ENCODE peak calls at places on chromosomes 4 and X, in seven cellular contexts. X, D, Y, J, T, K and A are unnamed samples.

GRCh38 chr4:44434247-44434646 is 14.4 kb downstream of the KCTD8 start:
- DNase-seq in Y (no peak), J (no peak), X (no peak), K (no peak), D (no peak), T (peak; percentile 62), A (no peak)

GRCh38 chr4:139099366-139099982 is 77.5 kb downstream of the ELF2 start:
- DNase-seq in Y (peak; percentile 19), D (peak; percentile 39), K (peak; percentile 86), T (peak; percentile 81), X (peak; percentile 86), J (peak; percentile 71), A (peak; percentile 68)

GRCh38 chrX:153411255-153411987 is at the start of gene ZFP92:
- DNase-seq in X (no peak), K (no peak), D (no peak), T (no peak), Y (peak; percentile 58), J (no peak), A (peak; percentile 3)

GRCh38 chr4:185186769-185187168 is 17.0 kb downstream of the CFAP97 start:
- DNase-seq in Y (no peak), T (no peak), J (no peak), K (no peak), X (no peak), D (no peak), A (no peak)

GRCh38 chr4:51999250-51999649 is 20.9 kb downstream of the LRRC66 start:
- DNase-seq in D (no peak), J (no peak), T (no peak), X (no peak), K (no peak), Y (no peak), A (no peak)

GRCh38 chr4:26806331-26806730 is 54.3 kb upstream of the STIM2 start:
- DNase-seq in T (peak; percentile 14), X (no peak), J (no peak), K (peak; percentile 29), Y (no peak), D (no peak), A (peak; percentile 51)

GRCh38 chrX:50648151-50648550 is 165.8 kb downstream of the SHROOM4 start:
- DNase-seq in Y (no peak), X (no peak), K (peak; percentile 3), J (no peak), D (no peak), T (no peak), A (peak; percentile 54)

GRCh38 chr4:139184129-139184528 is 7.1 kb upstream of the ELF2 start:
- DNase-seq in Y (no peak), T (peak; percentile 31), D (no peak), J (no peak), X (peak; percentile 80), K (peak; percentile 70), A (peak; percentile 34)

GRCh38 chrX:130091976-130092522 is 18.2 kb downstream of the ELF4 start:
- DNase-seq in K (no peak), X (no peak), T (no peak), J (peak; percentile 47), D (no peak), Y (peak; percentile 33), A (no peak)

GRCh38 chr4:173700650-173701049 is 170.6 kb upstream of the HAND2 start:
- DNase-seq in D (no peak), Y (no peak), K (no peak), J (no peak), T (no peak), X (no peak), A (no peak)

GRCh38 chr4:134337584-134337983 is 136.0 kb upstream of the PABPC4L start:
- DNase-seq in Y (no peak), J (no peak), D (no peak), K (no peak), X (no peak), T (no peak), A (no peak)

GRCh38 chr4:147863808-147864472 is 132.1 kb downstream of the ARHGAP10 start:
- DNase-seq in D (no peak), T (no peak), X (peak; percentile 34), K (peak; percentile 44), J (no peak), Y (peak; percentile 34), A (no peak)

GRCh38 chr4:99117876-99118693 is 26.0 kb downstream of the ADH4 start:
- DNase-seq in Y (no peak), K (peak; percentile 35), T (peak; percentile 51), D (no peak), X (peak; percentile 63), J (no peak), A (no peak)

GRCh38 chrX:135513140-135513535 is 7.3 kb upstream of the INTS6L start:
- DNase-seq in D (no peak), K (no peak), X (no peak), T (no peak), Y (no peak), J (no peak), A (no peak)

GRCh38 chr4:172232966-172233365 is 419.8 kb downstream of the GALNTL6 start:
- DNase-seq in X (no peak), Y (no peak), K (no peak), J (peak; percentile 57), T (no peak), D (no peak), A (no peak)

GRCh38 chr4:15262396-15262795 is 165.4 kb upstream of the C1QTNF7 start:
- DNase-seq in K (no peak), J (no peak), X (no peak), D (no peak), Y (no peak), T (peak; percentile 64), A (no peak)

GRCh38 chrX:37378830-37379229 is 29.7 kb downstream of the PRRG1 start:
- DNase-seq in D (no peak), J (no peak), Y (no peak), T (no peak), X (peak; percentile 25), K (no peak), A (no peak)

GRCh38 chr4:8200302-8200975 is 1.3 kb downstream of the SH3TC1 start:
- DNase-seq in D (peak; percentile 58), J (no peak), X (peak; percentile 69), Y (peak; percentile 78), K (peak; percentile 31), T (no peak), A (no peak)

GRCh38 chr4:71184195-71184781 is 154.5 kb upstream of the SLC4A4 start:
- DNase-seq in K (peak; percentile 75), T (peak; percentile 80), X (peak; percentile 76), Y (no peak), D (no peak), J (peak; percentile 28), A (peak; percentile 14)
- TF ChIP-seq CTCF in K (peak; percentile 66), T (peak; percentile 95), X (peak; percentile 68), Y (peak; percentile 73), D (peak; percentile 49), J (peak; percentile 74), A (peak; percentile 77)

GRCh38 chr4:95529941-95530340 is 18.8 kb downstream of the UNC5C start:
- DNase-seq in D (no peak), Y (no peak), J (no peak), X (no peak), T (no peak), K (no peak), A (no peak)

GRCh38 chr4:95532305-95532704 is 16.5 kb downstream of the UNC5C start:
- DNase-seq in J (no peak), T (no peak), D (no peak), Y (no peak), X (no peak), K (no peak), A (no peak)

GRCh38 chr4:95531141-95531540 is 17.6 kb downstream of the UNC5C start:
- DNase-seq in T (no peak), D (no peak), J (no peak), K (no peak), X (no peak), Y (no peak), A (no peak)

GRCh38 chr4:95524722-95525121 is 24.1 kb downstream of the UNC5C start:
- DNase-seq in T (no peak), Y (no peak), J (no peak), K (no peak), X (no peak), D (no peak), A (no peak)

GRCh38 chr4:95528388-95528787 is 20.4 kb downstream of the UNC5C start:
- DNase-seq in X (no peak), K (no peak), D (no peak), Y (no peak), J (no peak), T (no peak), A (no peak)
- H3K4me1 ChIP-seq in X (no peaks in the 10 kb centered on the region), K (no peaks in the 10 kb centered on the region), D (no peaks in the 10 kb centered on the region), Y (no peaks in the 10 kb centered on the region), J (no peaks in the 10 kb centered on the region), T (no peaks in the 10 kb centered on the region), A (no peaks in the 10 kb centered on the region)

GRCh38 chr4:144645621-144646522 is at the start of gene HHIP:
- DNase-seq in T (peak; percentile 22), Y (peak; percentile 28), K (peak; percentile 65), D (no peak), X (peak; percentile 65), J (peak; percentile 53), A (no peak)
- H3K27me3 ChIP-seq in T (peaks cover 38% of the 10 kb centered on the region), Y (peaks cover 75% of the 10 kb centered on the region), K (no peaks in the 10 kb centered on the region), D (peaks cover 43% of the 10 kb centered on the region), X (peaks cover 4% of the 10 kb centered on the region), J (peaks cover 42% of the 10 kb centered on the region), A (peaks cover 31% of the 10 kb centered on the region)

DNA sequence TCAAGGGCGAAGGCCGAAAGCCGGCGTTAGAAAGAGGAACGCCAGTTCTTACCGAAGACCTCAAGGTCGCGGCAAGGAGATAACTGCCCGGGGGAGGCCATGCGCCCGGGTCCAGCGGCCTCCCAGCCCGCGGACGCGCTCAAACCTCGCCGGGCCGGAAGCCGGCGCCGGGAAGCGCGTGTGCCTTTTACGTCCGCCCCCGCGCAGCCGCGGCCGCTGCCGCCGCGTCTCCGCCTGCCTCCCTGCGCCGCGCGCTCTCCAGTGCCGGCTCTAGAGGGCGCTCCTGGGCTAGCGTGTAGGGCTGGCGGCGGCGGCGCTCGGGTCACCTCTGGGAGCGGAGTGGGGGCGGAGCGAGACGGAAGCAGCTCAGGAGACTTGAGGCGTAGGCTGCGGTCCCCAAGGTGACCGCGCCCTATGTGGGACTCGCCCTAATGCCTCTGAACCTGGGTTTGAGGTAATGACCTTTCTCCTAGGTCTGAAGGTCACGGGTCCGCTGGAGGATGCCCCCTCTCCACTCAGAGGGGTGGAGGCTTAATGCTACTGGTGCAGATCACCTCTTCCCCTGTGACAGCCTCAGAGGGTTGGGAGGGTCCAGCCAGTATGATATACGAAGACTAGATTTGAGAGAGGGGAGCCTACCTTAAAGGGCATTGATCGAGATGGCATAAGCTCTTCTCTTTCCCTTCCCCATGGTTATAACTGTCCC is 839 bp downstream of the SLC25A5 start:
- DNase-seq in J (peak; percentile 74), K (peak; percentile 71), T (peak; percentile 83), Y (peak; percentile 91), D (peak; percentile 74), X (peak; percentile 71), A (peak; percentile 47)
- TF ChIP-seq CTCF in J (peak; percentile 68), K (peak; percentile 78), T (peak; percentile 64), Y (peak; percentile 87), D (peak; percentile 82), X (peak; percentile 46), A (peak; percentile 91)

DNA sequence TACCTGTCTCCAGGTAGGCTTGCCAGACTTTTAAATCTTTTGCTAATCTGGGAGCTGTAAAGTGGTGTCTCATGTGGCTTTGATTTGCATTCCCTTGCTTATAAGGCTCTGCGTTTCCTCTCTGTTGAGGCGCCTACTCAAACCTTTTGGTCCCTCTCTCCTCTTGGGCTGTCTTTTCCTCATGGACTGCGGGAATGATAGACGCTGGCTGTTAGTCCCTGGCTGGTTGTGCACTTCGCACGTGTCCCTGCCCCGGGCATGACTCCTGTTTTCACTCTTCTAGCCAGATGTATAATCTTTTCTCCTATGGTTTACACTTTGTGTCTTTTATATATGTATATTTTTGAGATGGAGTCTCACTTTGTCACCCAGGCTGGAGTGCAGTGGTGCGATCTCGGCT is 39.7 kb downstream of the RGS12 start:
- DNase-seq in Y (no peak), K (no peak), X (no peak), J (no peak), T (no peak), D (no peak), A (no peak)
- H3K4me1 ChIP-seq in Y (peaks cover 22% of the 10 kb centered on the region), K (peaks cover 3% of the 10 kb centered on the region), X (no peaks in the 10 kb centered on the region), J (no peaks in the 10 kb centered on the region), T (peaks cover 5% of the 10 kb centered on the region), D (peaks cover 9% of the 10 kb centered on the region), A (no peaks in the 10 kb centered on the region)